ENCODE peak calls at places on chromosome 2, in eight cellular contexts. V is effector memory CD8-positive, alpha-beta T cell; L is islet precursor cell; Z is NCI-H446; H is type B pancreatic cell; M is SJSA1; T is fibroblast of gingiva; P is frontal cortex. B is an unnamed sample.
A peak's percentile ranks its signal among the peaks of the same experiment; 100 is the strongest.

GRCh38 chr2:99608092-99608491 is 118.3 kb upstream of the REV1 start:
- DNase-seq in V (no peak), L (no peak), Z (peak; percentile 39), H (no peak), M (no peak), T (no peak), P (no peak), B (no peak)

GRCh38 chr2:215354771-215355695 is 43.2 kb downstream of the ATIC start:
- DNase-seq in V (no peak), L (no peak), Z (no peak), H (no peak), M (no peak), T (no peak), P (no peak), B (peak; percentile 74)

GRCh38 chr2:144014108-144014507 is 505.8 kb downstream of the ZEB2 start:
- DNase-seq in V (no peak), L (no peak), Z (no peak), H (no peak), M (no peak), T (peak; percentile 47), P (no peak), B (peak; percentile 40)

GRCh38 chr2:8414946-8415869 is 266.6 kb upstream of the ID2 start:
- DNase-seq in V (no peak), L (peak; percentile 39), Z (no peak), H (no peak), M (no peak), T (no peak), P (no peak), B (no peak)

GRCh38 chr2:151106805-151107490 is 154.7 kb downstream of the RBM43 start:
- DNase-seq in V (no peak), L (no peak), Z (no peak), H (no peak), M (no peak), T (no peak), P (no peak), B (no peak)

GRCh38 chr2:177984739-177985138 is 87.8 kb downstream of the PDE11A start:
- DNase-seq in V (no peak), L (no peak), Z (peak; percentile 27), H (no peak), M (peak; percentile 30), T (no peak), P (no peak), B (no peak)

GRCh38 chr2:214261683-214262082 is 149.2 kb upstream of the VWC2L start:
- DNase-seq in V (no peak), L (no peak), Z (no peak), H (no peak), M (no peak), T (no peak), P (no peak), B (no peak)

GRCh38 chr2:88601302-88601701 is 26.0 kb downstream of the EIF2AK3 start:
- DNase-seq in V (no peak), L (no peak), Z (no peak), H (no peak), M (no peak), T (no peak), P (no peak), B (peak; percentile 22)

GRCh38 chr2:84830095-84830494 is 50.8 kb downstream of the TRABD2A start:
- DNase-seq in V (no peak), L (peak; percentile 68), Z (no peak), H (no peak), M (peak; percentile 18), T (no peak), P (no peak), B (no peak)

B was measured in brain microvascular endothelial cell.